ENCODE peak calls at places on chromosomes 3 and 15, in ten cellular contexts. V is stomach, C is endodermal cell, D is tibial nerve, U is PC-3, M is GM23248, O is HCT116, E is aorta, Y is pancreas, I is thoracic aorta. Z is an unnamed sample.

GRCh38 chr3:129756871-129757270 is 136.6 kb downstream of the TMCC1 start:
- DNase-seq in Y (no peak), I (no peak), C (no peak), V (no peak), D (no peak), U (peak; percentile 58), O (no peak), E (no peak), M (peak; percentile 48), Z (no peak)

GRCh38 chr15:28037969-28038640 is 61.0 kb downstream of the OCA2 start:
- DNase-seq in O (no peak), C (no peak), E (no peak), D (no peak), M (peak; percentile 18), I (no peak), U (no peak), Y (no peak), V (no peak), Z (peak; percentile 1)

GRCh38 chr3:126256256-126256655 is 75.9 kb upstream of the ALDH1L1 start:
- DNase-seq in U (peak; percentile 5), D (no peak), E (no peak), M (peak; percentile 28), Y (no peak), O (no peak), C (no peak), V (no peak), I (no peak), Z (no peak)

GRCh38 chr3:71926242-71926560 is 141.3 kb upstream of the PROK2 start:
- DNase-seq in U (peak; percentile 74), C (peak; percentile 94), Y (no peak), I (no peak), E (no peak), M (peak; percentile 9), D (no peak), O (peak; percentile 65), V (peak; percentile 51), Z (peak; percentile 33)

GRCh38 chr3:105662326-105662725 is 206.5 kb downstream of the CBLB start:
- DNase-seq in Y (no peak), D (no peak), V (no peak), E (no peak), I (no peak), O (no peak), M (peak; percentile 27), U (no peak), C (no peak), Z (no peak)

GRCh38 chr3:159265705-159266104 is 463.9 kb downstream of the MFSD1 start:
- DNase-seq in U (no peak), I (no peak), O (no peak), D (no peak), E (no peak), V (no peak), Y (no peak), M (no peak), C (no peak), Z (no peak)

GRCh38 chr15:66006986-66007385 is 137.7 kb downstream of the RAB11A start:
- DNase-seq in Y (no peak), U (peak; percentile 85), D (no peak), E (no peak), O (no peak), V (no peak), C (no peak), M (peak; percentile 38), I (no peak), Z (no peak)

GRCh38 chr15:62564889-62565288 is 399.8 kb upstream of the C2CD4B start:
- DNase-seq in V (no peak), E (no peak), I (no peak), O (no peak), D (no peak), M (no peak), U (no peak), C (no peak), Y (no peak), Z (no peak)

GRCh38 chr3:9183011-9183410 is 66.4 kb downstream of the SRGAP3 start:
- DNase-seq in Y (no peak), C (no peak), O (no peak), D (no peak), U (no peak), I (no peak), M (peak; percentile 9), E (no peak), V (no peak), Z (no peak)

GRCh38 chr15:57111002-57111401 is 192.6 kb downstream of the TCF12 start:
- DNase-seq in I (no peak), V (no peak), M (no peak), C (no peak), Y (no peak), O (no peak), D (no peak), E (no peak), U (no peak), Z (no peak)

GRCh38 chr3:188950832-188951489 is 220.8 kb upstream of the TPRG1 start:
- DNase-seq in V (peak; percentile 84), E (peak; percentile 90), M (peak; percentile 98), D (peak; percentile 60), U (peak; percentile 97), I (peak; percentile 67), Y (no peak), C (no peak), O (peak; percentile 60), Z (peak; percentile 71)

GRCh38 chr3:179541094-179541493 is 21.6 kb upstream of the ACTL6A start:
- DNase-seq in Y (no peak), D (no peak), I (no peak), U (no peak), M (no peak), V (no peak), C (no peak), O (no peak), E (no peak), Z (peak; percentile 35)

DNA sequence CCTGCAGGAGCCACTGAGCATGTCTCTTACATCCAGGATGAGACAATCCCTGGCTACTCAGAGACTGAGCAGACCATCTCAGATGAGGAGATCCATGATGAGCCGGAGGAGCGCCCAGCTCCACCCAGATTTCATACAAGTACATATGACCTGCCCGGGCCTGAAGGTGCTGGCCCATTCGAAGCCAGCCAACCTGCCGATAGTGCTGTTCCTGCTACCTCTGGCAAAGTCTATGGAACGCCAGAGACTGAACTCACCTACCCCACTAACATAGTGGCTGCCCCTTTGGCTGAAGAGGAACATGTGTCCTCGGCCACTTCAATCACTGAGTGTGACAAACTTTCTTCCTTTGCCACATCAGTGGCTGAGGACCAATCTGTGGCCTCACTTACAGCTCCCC is 6.2 kb downstream of the MAP1A start:
- DNase-seq in M (no peak), O (no peak), C (no peak), E (no peak), I (no peak), D (no peak), U (no peak), Y (no peak), V (no peak), Z (no peak)
- H3K4me1 ChIP-seq in M (peaks cover 6% of the 10 kb centered on the region), O (no peaks in the 10 kb centered on the region), C (no peaks in the 10 kb centered on the region), E (no peaks in the 10 kb centered on the region), I (no peaks in the 10 kb centered on the region), D (peaks cover 8% of the 10 kb centered on the region), U (no peaks in the 10 kb centered on the region), Y (no peaks in the 10 kb centered on the region), V (peaks cover 6% of the 10 kb centered on the region), Z (no peaks in the 10 kb centered on the region)

DNA sequence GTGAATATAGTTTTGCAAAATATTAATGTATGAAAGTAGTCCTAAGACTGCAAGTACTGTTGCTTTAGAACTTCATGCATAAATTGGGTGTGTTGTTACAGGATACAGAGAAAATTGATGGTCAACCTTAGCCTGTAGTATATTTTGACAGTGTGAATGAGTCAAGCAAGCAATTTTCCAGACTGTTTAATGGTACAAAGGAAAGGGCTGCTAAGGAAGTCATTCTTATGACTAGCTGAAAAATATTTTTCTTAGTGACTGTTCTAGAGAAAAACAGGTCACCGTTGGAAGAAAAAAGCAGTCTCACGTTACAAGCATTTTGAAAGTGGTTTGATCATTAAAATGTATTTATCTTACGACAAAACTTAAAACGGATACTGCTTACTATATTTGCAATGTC is 49.2 kb downstream of the MBNL1 start:
- DNase-seq in M (peak; percentile 87), E (no peak), C (no peak), U (peak; percentile 63), Y (no peak), O (no peak), D (no peak), I (no peak), V (no peak), Z (no peak)
- H3K4me1 ChIP-seq in M (peaks cover 78% of the 10 kb centered on the region), E (peaks cover 10% of the 10 kb centered on the region), C (no peaks in the 10 kb centered on the region), U (peaks cover 34% of the 10 kb centered on the region), Y (peaks cover 18% of the 10 kb centered on the region), O (peaks cover 35% of the 10 kb centered on the region), D (peaks cover 94% of the 10 kb centered on the region), I (peaks cover 76% of the 10 kb centered on the region), V (peaks cover 97% of the 10 kb centered on the region), Z (peaks cover 1% of the 10 kb centered on the region)

DNA sequence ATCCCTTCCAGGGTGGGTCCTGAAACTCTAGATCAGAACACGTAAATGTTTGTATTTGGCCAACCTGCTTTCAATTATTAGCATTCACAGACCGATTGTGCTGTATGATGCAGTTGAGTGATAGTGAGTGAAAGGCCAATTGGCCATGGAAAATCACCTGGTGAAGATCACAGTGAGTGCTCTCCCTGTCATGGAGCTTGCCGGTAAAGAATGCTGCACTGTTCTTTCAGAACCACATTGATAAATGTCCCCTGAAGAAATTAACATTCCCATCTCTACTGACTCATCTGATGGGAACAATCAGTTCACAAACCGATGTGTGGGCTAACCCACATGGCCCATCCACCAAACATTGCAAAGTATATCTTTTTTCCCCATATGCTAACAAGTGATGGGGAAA is 324.8 kb upstream of the TBL1XR1 start:
- DNase-seq in I (no peak), D (no peak), Y (no peak), M (no peak), C (no peak), O (no peak), U (no peak), V (no peak), E (no peak), Z (no peak)
- H3K4me1 ChIP-seq in I (no peaks in the 10 kb centered on the region), D (peaks cover 1% of the 10 kb centered on the region), Y (no peaks in the 10 kb centered on the region), M (peaks cover 16% of the 10 kb centered on the region), C (no peaks in the 10 kb centered on the region), O (peaks cover 6% of the 10 kb centered on the region), U (peaks cover 33% of the 10 kb centered on the region), V (peaks cover 25% of the 10 kb centered on the region), E (no peaks in the 10 kb centered on the region), Z (no peaks in the 10 kb centered on the region)

GRCh38 chr15:55277116-55277564 is 12.5 kb downstream of the RAB27A start:
- DNase-seq in C (no peak), Y (no peak), I (no peak), U (no peak), V (no peak), D (no peak), O (no peak), M (no peak), E (no peak), Z (no peak)

GRCh38 chr15:55281517-55282227 is 7.9 kb downstream of the RAB27A start:
- DNase-seq in E (no peak), I (no peak), C (no peak), O (no peak), V (no peak), U (no peak), Y (no peak), M (peak; percentile 34), D (no peak), Z (no peak)

GRCh38 chr15:55279746-55280351 is 9.8 kb downstream of the RAB27A start:
- DNase-seq in D (no peak), M (peak; percentile 96), E (no peak), V (no peak), Y (no peak), I (no peak), O (peak; percentile 65), C (no peak), U (peak; percentile 74), Z (no peak)

GRCh38 chr15:55277715-55278114 is 11.9 kb downstream of the RAB27A start:
- DNase-seq in O (no peak), C (no peak), I (no peak), Y (no peak), M (no peak), D (no peak), U (no peak), E (no peak), V (no peak), Z (no peak)

GRCh38 chr15:55279100-55279745 is 10.4 kb downstream of the RAB27A start:
- DNase-seq in V (no peak), M (no peak), C (no peak), I (no peak), E (no peak), O (no peak), U (no peak), Y (no peak), D (no peak), Z (no peak)
- H3K4me1 ChIP-seq in V (peaks cover 86% of the 10 kb centered on the region), M (peaks cover 24% of the 10 kb centered on the region), C (peaks cover 4% of the 10 kb centered on the region), I (peaks cover 19% of the 10 kb centered on the region), E (no peaks in the 10 kb centered on the region), O (peaks cover 11% of the 10 kb centered on the region), U (peaks cover 23% of the 10 kb centered on the region), Y (peaks cover 13% of the 10 kb centered on the region), D (no peaks in the 10 kb centered on the region), Z (no peaks in the 10 kb centered on the region)